ENCODE peak calls at places on chromosomes 11 and 22, in seven cellular contexts. T is pancreas, Z is fibroblast of lung, A is lower lobe of right lung, R is astrocyte, U is suprapubic skin, L is colonic mucosa. W is an unnamed sample.

GRCh38 chr11:2700415-2701211 is 819 bp upstream of the KCNQ1OT1 start:
- DNase-seq in T (peak), Z (peak), A (peak), R (no peak), U (peak), L (peak), W (no peak)

GRCh38 chr11:116861539-116861938 is 24.1 kb upstream of the APOA1 start:
- DNase-seq in T (no peak), Z (peak), A (no peak), R (peak), U (no peak), L (no peak), W (no peak)

GRCh38 chr11:1073261-1073724 is 1.4 kb upstream of the MUC2 start:
- DNase-seq in T (peak), Z (peak), A (peak), R (peak), U (peak), L (peak), W (no peak)

GRCh38 chr11:92653448-92653847 is 316.0 kb upstream of the MTNR1B start:
- DNase-seq in T (no peak), Z (no peak), A (no peak), R (no peak), U (no peak), L (no peak), W (no peak)

GRCh38 chr22:23527971-23528740 is 51.9 kb downstream of the IGLL1 start:
- DNase-seq in T (no peak), Z (no peak), A (peak), R (no peak), U (no peak), L (no peak), W (no peak)

GRCh38 chr11:45683285-45684058 is 18.1 kb upstream of the CHST1 start:
- DNase-seq in T (no peak), Z (no peak), A (no peak), R (no peak), U (peak), L (no peak), W (no peak)

GRCh38 chr11:30855383-30856006 is 269.3 kb upstream of the MPPED2 start:
- DNase-seq in T (no peak), Z (peak), A (no peak), R (no peak), U (no peak), L (no peak), W (no peak)

GRCh38 chr11:113896156-113896879 is 8.3 kb upstream of the HTR3B start:
- DNase-seq in T (no peak), Z (peak), A (no peak), R (no peak), U (no peak), L (peak), W (no peak)

GRCh38 chr11:34305095-34305692 is 52.6 kb downstream of the ABTB2 start:
- DNase-seq in T (no peak), Z (peak), A (no peak), R (peak), U (no peak), L (no peak), W (no peak)

GRCh38 chr11:34566209-34566551 is 52.6 kb upstream of the ELF5 start:
- DNase-seq in T (no peak), Z (no peak), A (no peak), R (no peak), U (no peak), L (no peak), W (no peak)

GRCh38 chr11:13668957-13669521 is 571 bp downstream of the FAR1 start:
- DNase-seq in T (peak), Z (peak), A (peak), R (no peak), U (peak), L (peak), W (no peak)

GRCh38 chr11:7019500-7020182 is 505 bp downstream of the ZNF214 start:
- DNase-seq in T (peak), Z (peak), A (peak), R (peak), U (peak), L (peak), W (no peak)

GRCh38 chr11:35583126-35583525 is 35.1 kb upstream of the FJX1 start:
- DNase-seq in T (no peak), Z (peak), A (no peak), R (peak), U (no peak), L (no peak), W (no peak)

GRCh38 chr11:102085864-102086551 is 24.2 kb upstream of the YAP1 start:
- DNase-seq in T (no peak), Z (peak), A (no peak), R (peak), U (no peak), L (no peak), W (no peak)

GRCh38 chr11:134358853-134359490 is 27.2 kb downstream of the GLB1L2 start:
- DNase-seq in T (no peak), Z (no peak), A (no peak), R (no peak), U (peak), L (no peak), W (no peak)

GRCh38 chr11:125084057-125084416 is 20.9 kb downstream of the SLC37A2 start:
- DNase-seq in T (no peak), Z (no peak), A (no peak), R (no peak), U (no peak), L (no peak), W (no peak)

GRCh38 chr11:82765466-82766034 is 31.9 kb upstream of the FAM181B start:
- DNase-seq in T (no peak), Z (no peak), A (no peak), R (no peak), U (no peak), L (no peak), W (no peak)

GRCh38 chr11:15580775-15581095 is 466.0 kb downstream of the INSC start:
- DNase-seq in T (no peak), Z (no peak), A (no peak), R (no peak), U (no peak), L (no peak), W (no peak)

GRCh38 chr11:132559371-132560036 is 972.8 kb downstream of the OPCML start:
- DNase-seq in T (no peak), Z (peak), A (no peak), R (no peak), U (no peak), L (no peak), W (no peak)

GRCh38 chr11:15893080-15893492 is 463.3 kb downstream of the SOX6 start:
- DNase-seq in T (no peak), Z (peak), A (no peak), R (peak), U (no peak), L (peak), W (peak)

GRCh38 chr11:3092603-3093141 is 35.4 kb upstream of the CARS1 start:
- DNase-seq in T (no peak), Z (no peak), A (no peak), R (no peak), U (peak), L (no peak), W (no peak)

GRCh38 chr22:42500164-42500835 is 19.3 kb downstream of the RRP7A start:
- DNase-seq in T (peak), Z (peak), A (peak), R (peak), U (peak), L (peak), W (no peak)

GRCh38 chr11:119688362-119688761 is 40.6 kb downstream of the NECTIN1 start:
- DNase-seq in T (no peak), Z (no peak), A (no peak), R (no peak), U (no peak), L (no peak), W (no peak)

GRCh38 chr11:119686483-119686882 is 42.5 kb downstream of the NECTIN1 start:
- DNase-seq in T (no peak), Z (no peak), A (no peak), R (no peak), U (no peak), L (no peak), W (no peak)

GRCh38 chr11:119689318-119689717 is 39.7 kb downstream of the NECTIN1 start:
- DNase-seq in T (no peak), Z (no peak), A (no peak), R (no peak), U (no peak), L (no peak), W (no peak)

GRCh38 chr11:119685073-119685746 is 43.8 kb downstream of the NECTIN1 start:
- DNase-seq in T (no peak), Z (no peak), A (no peak), R (no peak), U (no peak), L (no peak), W (no peak)

DNA sequence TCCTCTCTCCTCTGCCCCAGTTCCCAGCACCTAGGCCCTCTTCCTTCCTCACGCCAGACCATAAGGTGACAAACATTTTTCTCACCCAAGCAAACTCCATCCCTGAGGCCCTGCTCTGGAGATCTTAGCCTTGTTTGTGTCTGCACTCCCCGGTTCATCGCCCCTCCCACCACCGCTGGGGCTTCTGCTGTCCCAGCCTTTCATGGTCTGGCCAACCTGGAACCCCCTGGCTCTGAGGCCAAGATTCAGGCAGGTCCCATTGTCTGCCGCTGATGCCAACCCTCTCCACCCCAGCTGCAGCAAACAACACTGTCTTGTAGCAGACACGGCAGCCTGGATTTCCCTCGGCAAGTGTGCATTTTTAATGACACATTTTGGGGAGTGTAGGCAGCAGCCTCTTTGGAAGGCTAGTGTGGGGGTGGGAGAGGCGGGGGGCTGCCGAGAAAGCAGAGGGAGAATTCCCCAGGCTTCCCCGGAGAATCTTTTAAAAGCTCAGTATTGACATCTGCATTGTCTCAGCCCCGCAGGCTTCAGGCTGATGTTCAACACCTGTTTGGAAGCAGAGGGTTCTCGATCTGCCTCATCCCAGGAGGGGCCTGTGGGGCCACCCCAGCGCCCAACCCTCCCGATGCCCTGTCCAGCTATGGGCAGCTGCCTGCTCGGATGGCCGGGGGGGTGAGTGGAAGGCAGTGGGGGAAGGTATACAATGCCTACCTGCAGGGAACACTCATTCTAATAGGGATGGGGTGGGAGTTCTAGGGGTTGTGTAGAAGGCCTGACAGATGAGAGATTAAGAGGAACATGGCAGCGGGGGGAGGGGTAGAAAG is 41.6 kb downstream of the NECTIN1 start:
- DNase-seq in T (no peak), Z (no peak), A (no peak), R (no peak), U (no peak), L (no peak), W (no peak)
- H3K27ac ChIP-seq in T (no peak), Z (no peak), A (no peak), R (no peak), U (peak), L (no peak), W (no peak)

GRCh38 chr22:50717709-50718351 is 20.2 kb upstream of the ACR start:
- DNase-seq in T (no peak), Z (no peak), A (no peak), R (no peak), U (no peak), L (no peak), W (no peak)

GRCh38 chr22:50718352-50718709 is 19.7 kb upstream of the ACR start:
- DNase-seq in T (no peak), Z (no peak), A (no peak), R (no peak), U (no peak), L (no peak), W (no peak)

GRCh38 chr22:50720861-50721844 is 16.9 kb upstream of the ACR start:
- DNase-seq in T (no peak), Z (no peak), A (no peak), R (no peak), U (no peak), L (no peak), W (no peak)

GRCh38 chr22:50720301-50720845 is 17.6 kb upstream of the ACR start:
- DNase-seq in T (no peak), Z (no peak), A (no peak), R (no peak), U (no peak), L (no peak), W (no peak)

DNA sequence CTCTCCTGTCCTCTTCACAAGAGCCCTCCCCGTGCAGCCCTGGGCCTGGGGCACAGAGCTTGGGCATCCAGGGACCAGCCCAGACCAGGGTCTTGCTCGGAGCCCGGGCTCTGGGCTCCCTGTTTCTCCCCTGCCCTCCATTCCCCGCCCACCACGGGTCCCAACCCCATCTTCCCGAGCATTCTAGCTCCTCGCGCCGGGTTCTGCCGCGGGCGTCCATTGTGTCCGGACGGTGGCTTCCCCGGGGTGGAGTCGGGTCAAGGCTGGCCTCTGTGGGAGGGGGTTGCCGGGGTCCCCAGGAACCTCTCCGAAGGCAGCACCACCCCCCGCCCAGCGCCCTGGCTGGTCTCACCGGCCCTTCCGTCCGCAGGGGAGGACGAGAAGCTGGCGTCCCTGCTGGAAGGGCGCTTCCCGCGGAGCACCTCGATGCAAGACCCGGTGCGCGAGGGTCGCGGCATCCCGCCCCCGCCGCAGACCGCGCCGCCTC is 18.1 kb upstream of the ACR start:
- DNase-seq in T (no peak), Z (no peak), A (no peak), R (no peak), U (no peak), L (no peak), W (no peak)
- TF ChIP-seq CTCF in T (no peak), Z (no peak), A (no peak), R (no peak), U (no peak), L (no peak), W (no peak)

GRCh38 chr11:65779669-65779918 is 1.2 kb downstream of the AP5B1 start:
- DNase-seq in T (no peak), Z (no peak), A (no peak), R (no peak), U (no peak), L (no peak), W (no peak)
- H3K27ac ChIP-seq in T (peak), Z (no peak), A (peak), R (no peak), U (peak), L (peak), W (no peak)

DNA sequence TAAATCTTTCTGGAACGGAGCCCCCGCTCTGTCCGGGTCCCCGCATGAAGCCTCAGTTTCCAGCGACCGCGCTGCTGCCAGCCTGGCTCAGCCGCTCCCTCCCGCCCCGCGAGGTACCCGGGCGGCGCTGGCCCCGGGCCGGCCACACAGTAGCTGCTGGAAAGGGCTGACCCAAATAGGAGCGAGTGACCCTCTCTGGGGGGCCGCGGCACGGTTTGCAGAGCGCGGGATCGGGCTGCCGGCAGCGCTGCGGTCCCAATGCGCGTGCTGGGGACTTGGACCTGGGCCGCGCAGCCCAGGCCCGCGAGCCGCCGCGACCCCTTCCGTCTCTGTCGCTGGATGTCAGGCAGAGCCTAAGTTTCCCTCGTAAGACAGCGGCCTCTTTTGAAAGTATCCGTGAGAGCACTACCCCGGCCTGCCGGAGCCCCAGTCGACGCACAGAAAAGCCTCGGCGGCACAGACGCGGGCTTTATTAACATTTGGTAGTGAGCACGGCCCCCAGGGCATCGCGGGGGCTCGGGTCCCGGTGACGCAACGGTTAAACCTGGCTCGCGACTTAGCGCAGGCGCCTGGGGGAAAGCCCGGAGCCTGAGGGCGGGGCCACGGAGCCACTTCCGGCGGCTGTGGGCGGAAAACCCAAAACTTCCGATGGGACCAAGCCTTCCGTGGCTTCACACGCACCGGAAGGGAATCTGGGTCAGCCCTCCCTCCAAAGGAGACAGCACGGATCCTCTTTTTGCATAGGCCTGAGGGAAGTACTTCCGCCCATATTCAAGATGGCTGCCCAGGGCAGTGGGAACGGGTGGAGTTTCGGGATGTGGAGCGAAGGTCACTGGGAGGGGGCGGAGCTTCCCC is 14.9 kb downstream of the BAD start:
- DNase-seq in T (peak), Z (peak), A (peak), R (peak), U (peak), L (peak), W (peak)
- TF ChIP-seq CTCF in T (no peak), Z (no peak), A (peak), R (no peak), U (no peak), L (no peak), W (no peak)

GRCh38 chr11:17428930-17429329 is 40.5 kb upstream of the KCNJ11 start:
- DNase-seq in T (no peak), Z (no peak), A (no peak), R (no peak), U (no peak), L (no peak), W (no peak)

GRCh38 chr11:17431139-17431538 is 42.7 kb upstream of the KCNJ11 start:
- DNase-seq in T (no peak), Z (no peak), A (no peak), R (no peak), U (no peak), L (no peak), W (no peak)

GRCh38 chr11:17432041-17432440 is 43.6 kb upstream of the KCNJ11 start:
- DNase-seq in T (no peak), Z (no peak), A (no peak), R (no peak), U (no peak), L (no peak), W (no peak)

GRCh38 chr11:17428261-17428660 is 39.8 kb upstream of the KCNJ11 start:
- DNase-seq in T (no peak), Z (no peak), A (no peak), R (no peak), U (no peak), L (no peak), W (no peak)

DNA sequence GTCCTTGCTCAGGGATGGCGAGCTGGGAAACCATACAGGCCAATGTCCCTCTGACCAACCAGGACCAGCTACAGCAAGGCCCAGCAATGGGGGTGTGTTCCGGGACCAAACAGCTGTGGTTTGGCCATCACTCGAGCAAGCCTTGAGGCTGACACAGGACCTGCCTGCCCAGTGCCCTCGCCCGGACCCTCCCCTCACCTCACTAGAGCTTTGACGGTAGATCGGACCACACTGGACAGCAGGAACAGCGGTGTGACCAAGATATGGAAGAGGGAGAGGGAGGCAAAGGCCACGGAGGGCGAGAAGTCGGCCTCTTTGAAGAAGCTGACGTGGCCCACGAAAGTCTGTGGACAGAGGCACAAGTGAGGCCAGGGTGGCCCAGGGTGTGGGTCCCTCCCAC is 42.2 kb upstream of the KCNJ11 start:
- DNase-seq in T (no peak), Z (no peak), A (no peak), R (no peak), U (no peak), L (no peak), W (no peak)
- H3K27ac ChIP-seq in T (no peak), Z (no peak), A (no peak), R (no peak), U (no peak), L (no peak), W (no peak)

DNA sequence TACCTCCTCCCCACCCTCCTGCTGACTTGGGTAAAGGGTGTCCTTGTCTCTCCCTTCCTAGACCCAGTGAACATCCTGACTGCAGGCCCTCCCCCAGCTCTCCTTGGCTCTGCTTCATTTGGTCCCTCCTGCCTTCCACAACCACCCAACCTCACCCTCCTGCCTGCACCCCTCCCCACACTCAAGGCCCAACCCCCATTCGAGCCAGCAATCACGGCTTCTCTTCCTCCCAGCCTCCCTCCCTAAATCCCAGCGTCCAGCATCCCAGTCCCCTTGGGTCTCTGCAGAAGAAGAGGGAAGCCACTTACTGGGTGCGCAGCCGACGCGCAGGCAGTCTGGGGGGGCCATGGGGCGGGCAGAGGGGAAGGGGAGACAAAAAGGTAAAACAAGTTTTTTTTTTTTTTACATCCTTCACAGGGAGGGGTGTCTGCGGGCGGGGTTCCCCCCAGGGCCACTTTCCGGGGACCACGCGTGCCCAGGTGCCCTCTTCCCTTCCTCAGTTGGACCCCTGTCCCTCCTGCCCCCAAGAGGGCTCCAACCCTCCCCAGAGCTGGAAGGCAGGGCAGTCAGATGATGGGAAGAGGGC is 62.5 kb downstream of the SLC22A12 start:
- DNase-seq in T (no peak), Z (no peak), A (no peak), R (no peak), U (no peak), L (no peak), W (no peak)
- TF ChIP-seq CTCF in T (no peak), Z (no peak), A (no peak), R (no peak), U (no peak), L (no peak), W (no peak)

GRCh38 chr22:40213478-40213877 is 35.8 kb downstream of the TNRC6B start:
- DNase-seq in T (no peak), Z (no peak), A (no peak), R (no peak), U (peak), L (no peak), W (no peak)
- H3K27ac ChIP-seq in T (no peak), Z (no peak), A (no peak), R (no peak), U (no peak), L (no peak), W (no peak)

GRCh38 chr22:44331881-44332714 is 19.3 kb upstream of the SHISAL1 start:
- DNase-seq in T (no peak), Z (peak), A (no peak), R (no peak), U (no peak), L (no peak), W (no peak)
- TF ChIP-seq CTCF in T (no peak), Z (no peak), A (no peak), R (no peak), U (no peak), L (no peak), W (no peak)